ENCODE peak calls at places on chromosomes 4 and X, in six cellular contexts. A is adrenal gland, I is sigmoid colon, X is prostate gland, O is suprapubic skin, H is K562. T is an unnamed sample.

GRCh38 chr4:64584981-64585557 is 175.8 kb upstream of the TECRL start:
- DNase-seq in A (peak; percentile 39), I (no peak), O (no peak), X (no peak), H (peak; percentile 47), T (no peak)

GRCh38 chrX:150313514-150313913 is 49.6 kb upstream of the MAMLD1 start:
- DNase-seq in O (no peak), I (no peak), H (no peak), X (no peak), A (no peak), T (no peak)

GRCh38 chr4:14130551-14130950 is 503.0 kb upstream of the BOD1L1 start:
- DNase-seq in H (no peak), O (no peak), A (no peak), X (no peak), I (no peak), T (no peak)

GRCh38 chr4:72909461-72909860 is 160.1 kb downstream of the COX18 start:
- DNase-seq in O (no peak), X (peak; percentile 15), H (peak; percentile 14), I (no peak), A (no peak), T (no peak)

GRCh38 chr4:39050590-39050989 is 11.4 kb upstream of the KLHL5 start:
- DNase-seq in O (no peak), I (no peak), X (no peak), H (no peak), A (no peak), T (no peak)

GRCh38 chr4:162056947-162057346 is 106.9 kb downstream of the FSTL5 start:
- DNase-seq in O (no peak), A (no peak), I (no peak), X (no peak), H (no peak), T (no peak)

GRCh38 chr4:67714248-67714583 is 13.3 kb upstream of the UBA6 start:
- DNase-seq in I (no peak), H (no peak), A (no peak), O (no peak), X (no peak), T (no peak)

GRCh38 chrX:7159132-7159861 is 11.3 kb upstream of the PUDP start:
- DNase-seq in X (peak; percentile 34), A (no peak), H (no peak), I (no peak), O (no peak), T (no peak)

GRCh38 chr4:27132497-27132896 is 271.9 kb downstream of the STIM2 start:
- DNase-seq in A (no peak), O (no peak), X (no peak), I (no peak), H (no peak), T (no peak)

GRCh38 chr4:168124008-168124641 is 31.8 kb downstream of the ANXA10 start:
- DNase-seq in H (no peak), A (no peak), O (no peak), I (no peak), X (no peak), T (no peak)

GRCh38 chr4:105343523-105343931 is 130.3 kb downstream of the PPA2 start:
- DNase-seq in I (no peak), O (no peak), A (no peak), H (no peak), X (no peak), T (no peak)

GRCh38 chr4:8736083-8736825 is 135.4 kb downstream of the HMX1 start:
- DNase-seq in I (peak; percentile 44), X (no peak), O (no peak), H (no peak), A (no peak), T (no peak)

GRCh38 chr4:33086351-33086900 is 2366.3 kb downstream of the PCDH7 start:
- DNase-seq in I (no peak), H (no peak), O (no peak), X (no peak), A (no peak), T (no peak)

GRCh38 chrX:40152173-40152705 is 54.5 kb upstream of the BCOR start:
- DNase-seq in A (no peak), I (peak; percentile 74), X (peak; percentile 46), O (no peak), H (no peak), T (no peak)

GRCh38 chrX:93874554-93874953 is 200.5 kb downstream of the FAM133A start:
- DNase-seq in O (no peak), H (peak; percentile 3), X (no peak), A (peak; percentile 31), I (no peak), T (no peak)

GRCh38 chr4:89316931-89317366 is 9.3 kb upstream of the GPRIN3 start:
- DNase-seq in I (no peak), O (no peak), A (no peak), H (no peak), X (no peak), T (no peak)

GRCh38 chrX:139826065-139827044 is 106.5 kb downstream of the ATP11C start:
- DNase-seq in H (no peak), X (peak; percentile 4), I (no peak), O (no peak), A (peak; percentile 39), T (no peak)

GRCh38 chrX:78624884-78625283 is 34.2 kb downstream of the RTL3 start:
- DNase-seq in X (no peak), H (no peak), I (no peak), A (no peak), O (no peak), T (no peak)

GRCh38 chr4:30844861-30845582 is 124.9 kb downstream of the PCDH7 start:
- DNase-seq in X (no peak), I (no peak), H (no peak), A (no peak), O (no peak), T (no peak)

GRCh38 chr4:99749445-99750391 is 66.9 kb upstream of the DAPP1 start:
- DNase-seq in I (no peak), H (no peak), X (no peak), A (no peak), O (no peak), T (no peak)

GRCh38 chr4:137677851-137678250 is 145.6 kb upstream of the PCDH18 start:
- DNase-seq in O (no peak), H (no peak), A (no peak), I (no peak), X (no peak), T (no peak)

GRCh38 chrX:45719751-45720501 is 519.2 kb upstream of the DIPK2B start:
- DNase-seq in O (no peak), I (no peak), X (no peak), A (no peak), H (no peak), T (no peak)

DNA sequence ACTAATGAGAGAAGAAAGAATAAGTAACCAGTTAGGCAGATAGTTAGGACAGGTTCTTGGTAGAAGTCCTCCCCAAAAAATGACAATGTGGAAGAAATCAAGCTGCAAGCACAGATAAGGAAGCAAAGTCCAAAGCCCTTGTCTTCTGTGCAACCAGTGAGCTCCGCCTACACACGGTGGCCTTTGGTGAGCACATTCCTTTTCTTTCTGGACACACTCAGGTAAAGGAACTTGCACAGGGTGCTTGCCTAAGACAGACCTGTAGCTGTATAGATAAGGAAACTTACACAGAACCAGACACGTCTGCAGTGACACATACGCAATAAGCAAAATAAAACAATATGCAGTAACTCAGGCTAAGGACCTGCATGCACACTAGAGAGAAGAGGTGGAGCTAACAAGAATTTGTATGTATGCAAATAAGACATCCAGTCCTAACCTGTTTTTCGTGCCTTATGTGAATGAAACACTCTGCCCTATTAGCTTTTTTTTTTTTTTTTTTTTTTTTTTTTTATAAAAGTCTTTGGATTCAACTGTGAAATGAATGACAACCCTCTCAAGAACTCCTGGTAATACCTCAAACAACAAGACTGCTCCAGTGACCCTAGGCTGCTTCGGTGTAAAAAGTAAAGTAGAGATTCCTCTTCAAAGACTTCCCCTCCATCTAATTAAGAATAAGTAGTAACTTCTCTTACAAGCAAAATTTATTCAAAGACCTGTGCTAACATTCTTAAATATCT is 48.8 kb downstream of the UGT2B10 start:
- DNase-seq in H (peak; percentile 57), X (peak; percentile 28), A (no peak), I (no peak), O (no peak), T (no peak)
- TF ChIP-seq POLR2A in H (no peak), X (no peak), A (no peak), I (no peak), O (no peak), T (no peak)

GRCh38 chrX:15816453-15816838 is 26.2 kb downstream of the ZRSR2 start:
- DNase-seq in X (no peak), A (no peak), H (no peak), O (no peak), I (no peak), T (no peak)

GRCh38 chrX:15814811-15815210 is 24.5 kb downstream of the ZRSR2 start:
- DNase-seq in I (no peak), A (no peak), O (no peak), H (no peak), X (no peak), T (no peak)

GRCh38 chrX:15815779-15816452 is 25.6 kb downstream of the ZRSR2 start:
- DNase-seq in O (no peak), H (peak; percentile 13), A (peak; percentile 7), X (no peak), I (no peak), T (peak; percentile 18)

GRCh38 chrX:15808254-15808653 is 18.0 kb downstream of the ZRSR2 start:
- DNase-seq in O (no peak), H (no peak), A (no peak), I (no peak), X (no peak), T (no peak)

GRCh38 chrX:15812212-15812938 is 22.1 kb downstream of the ZRSR2 start:
- DNase-seq in H (no peak), O (no peak), A (no peak), I (no peak), X (no peak), T (no peak)
- H3K36me3 ChIP-seq in H (peaks cover 37% of the 10 kb centered on the region), O (peaks cover 28% of the 10 kb centered on the region), A (peaks cover 49% of the 10 kb centered on the region), I (peaks cover 2% of the 10 kb centered on the region), X (no peaks in the 10 kb centered on the region), T (peaks cover 5% of the 10 kb centered on the region)

DNA sequence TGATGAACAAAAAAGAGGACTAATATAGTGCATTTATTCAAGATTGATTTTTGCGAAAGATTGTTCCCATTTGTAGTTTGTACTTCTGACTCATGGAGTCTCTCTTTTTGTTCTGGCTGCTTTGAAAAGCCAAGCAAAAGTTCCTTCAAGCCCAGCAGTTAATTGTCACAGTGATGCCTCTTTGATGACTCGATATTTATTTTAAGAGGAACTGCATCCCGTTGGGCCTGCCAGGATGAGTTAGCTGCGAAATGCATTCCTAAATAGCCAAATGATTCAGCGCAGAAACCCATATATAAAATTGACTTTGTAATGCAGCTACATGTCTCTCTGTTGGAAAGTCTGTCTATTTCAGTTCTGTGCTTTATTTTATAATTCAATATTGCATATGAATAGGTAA is 295.1 kb downstream of the GBA3 start:
- DNase-seq in A (no peak), X (no peak), O (no peak), H (no peak), I (no peak), T (no peak)
- H3K4me3 ChIP-seq in A (no peak overlapping the region), X (no peak overlapping the region), O (no peak overlapping the region), H (no peak overlapping the region), I (no peak overlapping the region), T (no peak overlapping the region)

DNA sequence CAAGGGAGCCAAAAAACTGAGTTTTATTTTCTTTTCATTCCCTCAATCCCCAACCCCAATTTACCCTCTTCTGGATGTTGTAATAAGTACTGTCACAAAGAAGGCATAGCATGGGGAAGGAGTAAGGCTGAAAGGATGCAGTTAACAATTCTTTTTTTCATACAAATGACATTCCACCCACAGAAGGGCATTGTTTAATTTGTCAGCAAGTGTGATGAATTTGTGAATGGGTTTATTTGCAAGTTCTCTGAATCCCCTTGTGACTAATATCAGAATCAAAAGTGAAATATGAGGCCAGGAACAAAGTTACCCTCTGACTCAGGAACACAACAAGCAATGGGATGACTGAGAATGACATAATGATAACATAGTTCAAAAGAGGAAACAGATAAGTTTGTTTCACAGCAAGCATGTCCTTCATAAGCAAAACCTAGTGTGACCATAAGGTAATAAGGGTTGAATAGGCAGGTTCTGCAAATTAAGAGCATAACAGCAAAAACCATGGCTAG is 2.1 kb downstream of the GEMIN8 start:
- DNase-seq in A (no peak), O (no peak), H (no peak), X (no peak), I (no peak), T (no peak)
- TF ChIP-seq POLR2A in A (no peak), O (no peak), H (no peak), X (no peak), I (no peak), T (no peak)

T was measured in heart left ventricle.